ENCODE peak calls at places on chromosomes 16 and 17, in eight cellular contexts. G is A549, C is AG09319, V is AG09309, H is tibial nerve, X is nephron progenitor cell, A is Peyer's patch, M is left lung. O is an unnamed sample.
A peak's percentile ranks its signal among the peaks of the same experiment; 100 is the strongest.

GRCh38 chr16:57110937-57111336 is 18.6 kb downstream of the CPNE2 start:
- DNase-seq in G (no peak), C (no peak), V (no peak), H (no peak), X (no peak), A (no peak), M (no peak), O (no peak)

GRCh38 chr17:77772461-77772897 is 186.0 kb upstream of the TNRC6C start:
- DNase-seq in G (peak; percentile 60), C (no peak), V (no peak), H (peak; percentile 46), X (peak; percentile 65), A (peak; percentile 75), M (peak; percentile 48), O (peak; percentile 84)

GRCh38 chr16:28090646-28091377 is 27.3 kb upstream of the GSG1L start:
- DNase-seq in G (no peak), C (no peak), V (no peak), H (no peak), X (no peak), A (no peak), M (no peak), O (peak; percentile 54)

GRCh38 chr17:17778308-17779014 is 58.3 kb downstream of the SREBF1 start:
- DNase-seq in G (no peak), C (peak; percentile 30), V (no peak), H (peak; percentile 63), X (no peak), A (no peak), M (peak; percentile 80), O (no peak)

GRCh38 chr16:57297856-57298255 is 13.4 kb upstream of the PLLP start:
- DNase-seq in G (no peak), C (no peak), V (no peak), H (no peak), X (no peak), A (peak; percentile 52), M (no peak), O (no peak)

GRCh38 chr16:78925071-78925714 is 675.3 kb downstream of the MAF start:
- DNase-seq in G (peak; percentile 45), C (no peak), V (no peak), H (peak; percentile 37), X (no peak), A (no peak), M (no peak), O (peak; percentile 46)

GRCh38 chr17:15649861-15650391 is 30.4 kb upstream of the FBXW10B start:
- DNase-seq in G (peak; percentile 55), C (peak; percentile 23), V (no peak), H (peak; percentile 48), X (no peak), A (peak; percentile 70), M (peak; percentile 61), O (no peak)

GRCh38 chr17:27333410-27333980 is 39.6 kb downstream of the WSB1 start:
- DNase-seq in G (no peak), C (no peak), V (no peak), H (no peak), X (no peak), A (no peak), M (no peak), O (no peak)

GRCh38 chr16:59048876-59049275 is 314.8 kb upstream of the GOT2 start:
- DNase-seq in G (no peak), C (no peak), V (no peak), H (no peak), X (no peak), A (no peak), M (no peak), O (no peak)

GRCh38 chr17:15392326-15392739 is 50.9 kb upstream of the TEKT3 start:
- DNase-seq in G (peak; percentile 15), C (peak; percentile 22), V (peak; percentile 86), H (no peak), X (no peak), A (no peak), M (no peak), O (no peak)

GRCh38 chr16:24279982-24280381 is 23.8 kb downstream of the CACNG3 start:
- DNase-seq in G (no peak), C (no peak), V (no peak), H (no peak), X (no peak), A (no peak), M (no peak), O (no peak)

GRCh38 chr17:78992542-78993212 is 13.0 kb upstream of the LGALS3BP start:
- DNase-seq in G (no peak), C (no peak), V (no peak), H (no peak), X (no peak), A (no peak), M (no peak), O (no peak)

DNA sequence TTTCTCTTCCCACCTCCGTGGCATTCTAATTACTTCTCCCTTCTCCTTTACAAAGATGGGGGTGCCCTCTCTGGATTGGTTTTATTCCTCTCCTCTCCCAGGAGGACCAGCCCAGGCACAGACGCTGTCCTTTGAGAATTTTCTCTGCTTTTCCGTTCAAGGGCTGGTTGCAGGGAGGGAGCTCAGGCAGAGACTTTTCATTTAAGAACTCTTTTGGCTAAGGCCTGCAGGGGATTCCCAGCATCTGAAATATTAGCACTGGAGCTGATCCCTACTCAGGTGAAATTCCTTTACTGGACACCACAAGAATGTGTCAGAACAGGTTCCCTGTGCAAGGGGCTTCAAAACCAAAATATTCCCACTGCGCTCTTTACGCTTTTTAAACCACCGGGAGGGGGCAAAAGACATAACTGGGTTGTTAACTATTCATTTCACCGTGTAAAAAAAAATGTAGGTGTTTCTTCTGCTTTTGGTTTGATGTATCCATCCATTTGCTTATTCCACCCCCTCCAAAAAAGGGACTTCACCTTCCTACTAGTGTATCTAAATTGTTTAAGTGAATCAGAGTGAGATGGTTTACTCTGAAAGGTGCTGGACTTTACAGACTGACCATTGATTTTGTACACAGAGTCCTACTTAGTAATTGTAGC is 1.4 kb downstream of the NFAT5 start:
- DNase-seq in G (no peak), C (no peak), V (no peak), H (no peak), X (peak; percentile 15), A (no peak), M (no peak), O (no peak)
- TF ChIP-seq CTCF in G (no peak), C (peak; percentile 18), V (peak; percentile 33), H (no peak), X (no peak), A (no peak), M (no peak), O (no peak)

GRCh38 chr16:89506791-89507191 is 1.4 kb upstream of the SPG7 start:
- DNase-seq in G (no peak), C (no peak), V (no peak), H (no peak), X (no peak), A (no peak), M (no peak), O (no peak)

GRCh38 chr16:89510526-89510925 is 2.3 kb downstream of the SPG7 start:
- DNase-seq in G (no peak), C (no peak), V (no peak), H (no peak), X (no peak), A (no peak), M (no peak), O (no peak)

GRCh38 chr16:89507219-89507833 is 877 bp upstream of the SPG7 start:
- DNase-seq in G (no peak), C (no peak), V (no peak), H (no peak), X (no peak), A (no peak), M (no peak), O (no peak)

GRCh38 chr16:89506113-89506504 is 2.1 kb upstream of the SPG7 start:
- DNase-seq in G (no peak), C (no peak), V (no peak), H (no peak), X (no peak), A (no peak), M (no peak), O (no peak)

DNA sequence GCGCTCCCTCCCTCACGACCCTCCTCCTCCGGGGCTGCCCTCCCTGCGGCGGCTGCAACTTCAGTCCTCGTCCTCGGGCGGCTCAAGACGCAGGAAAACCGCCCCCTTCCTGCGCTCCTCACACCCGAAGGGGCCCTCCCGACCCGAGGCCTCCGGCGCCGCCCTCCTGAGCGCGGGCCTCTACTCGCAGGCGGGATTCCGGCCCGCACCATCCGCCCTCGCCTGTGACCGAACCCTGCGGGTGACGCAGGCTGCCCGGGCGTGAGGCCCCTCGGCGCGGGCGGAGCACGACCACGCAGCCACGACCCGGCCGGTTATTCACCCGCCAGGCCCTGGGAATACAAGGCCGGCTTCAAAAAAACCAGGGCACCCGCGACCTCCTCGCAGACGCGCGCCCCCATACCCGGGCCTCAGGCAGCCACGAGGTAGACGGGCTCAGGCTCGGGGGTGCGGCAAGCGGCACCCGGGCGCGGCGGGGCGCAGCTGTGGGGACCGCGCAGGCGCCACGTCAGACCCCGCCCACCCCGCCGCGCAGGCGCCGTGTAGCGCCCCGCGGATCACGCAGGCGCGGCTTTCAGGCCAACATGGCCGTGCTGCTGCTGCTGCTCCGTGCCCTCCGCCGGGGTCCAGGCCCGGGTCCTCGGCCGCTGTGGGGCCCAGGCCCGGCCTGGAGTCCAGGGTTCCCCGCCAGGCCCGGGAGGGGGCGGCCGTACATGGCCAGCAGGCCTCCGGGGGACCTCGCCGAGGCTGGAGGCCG is at the start of gene SPG7:
- DNase-seq in G (peak; percentile 88), C (peak; percentile 66), V (no peak), H (peak; percentile 72), X (peak; percentile 91), A (peak; percentile 94), M (peak; percentile 84), O (peak; percentile 91)
- TF ChIP-seq CTCF in G (no peak), C (no peak), V (no peak), H (peak; percentile 19), X (no peak), A (no peak), M (no peak), O (no peak)

GRCh38 chr17:7842380-7842949 is 8.4 kb downstream of the KDM6B start:
- DNase-seq in G (peak; percentile 90), C (no peak), V (no peak), H (peak; percentile 67), X (no peak), A (no peak), M (peak; percentile 89), O (no peak)

GRCh38 chr17:7840875-7841274 is 6.9 kb downstream of the KDM6B start:
- DNase-seq in G (no peak), C (no peak), V (no peak), H (no peak), X (no peak), A (no peak), M (no peak), O (no peak)

GRCh38 chr17:7842950-7843535 is 9.0 kb downstream of the KDM6B start:
- DNase-seq in G (peak; percentile 81), C (no peak), V (no peak), H (peak; percentile 79), X (no peak), A (peak; percentile 76), M (peak; percentile 88), O (peak; percentile 46)

GRCh38 chr17:7841309-7841621 is 7.2 kb downstream of the KDM6B start:
- DNase-seq in G (no peak), C (no peak), V (no peak), H (no peak), X (no peak), A (no peak), M (no peak), O (peak; percentile 58)

GRCh38 chr17:7841622-7842379 is 7.8 kb downstream of the KDM6B start:
- DNase-seq in G (peak; percentile 92), C (no peak), V (no peak), H (peak; percentile 89), X (peak; percentile 96), A (peak; percentile 95), M (peak; percentile 92), O (peak; percentile 99)
- TF ChIP-seq CTCF in G (peak; percentile 28), C (peak; percentile 11), V (peak; percentile 22), H (peak; percentile 43), X (no peak), A (peak; percentile 8), M (no peak), O (no peak)

GRCh38 chr17:41555105-41555887 is 16.6 kb downstream of the KRT9 start:
- DNase-seq in G (no peak), C (no peak), V (no peak), H (no peak), X (no peak), A (no peak), M (no peak), O (no peak)
- TF ChIP-seq CTCF in G (no peak), C (no peak), V (no peak), H (no peak), X (no peak), A (no peak), M (no peak), O (no peak)

O was measured in glutamatergic neuron.